ENCODE peak calls at places on chromosomes 11 and 22, in ten cellular contexts. C is stimulated activated CD8-positive, alpha-beta memory T cell treated with anti-CD3 and anti-CD28 coated beads, Interleukin-12 subunit alpha, Interleukin-12 subunit beta, amount 100 ng/mL, for 1 hour; V is SW480; K is NCI-H2081; G is left ventricle myocardium superior; J is smooth muscle cell of the brain vasculature; T is Panc1; U is caudate nucleus; W is amniotic stem cell; P is activated T-cell treated with anti-CD3 and anti-CD28 coated beads for 24 hours. M is an unnamed sample.

GRCh38 chr11:127106142-127106541 is 105.6 kb upstream of the KIRREL3 start:
- DNase-seq in C (no peak), V (peak; percentile 62), K (peak; percentile 66), G (no peak), J (no peak), T (no peak), U (no peak), W (no peak), P (no peak), M (no peak)

GRCh38 chr11:19696073-19696472 is 16.6 kb upstream of the NAV2 start:
- DNase-seq in C (no peak), V (no peak), K (no peak), G (no peak), J (no peak), T (no peak), U (no peak), W (no peak), P (no peak), M (no peak)

GRCh38 chr11:112748713-112749481 is 212.3 kb upstream of the NCAM1 start:
- DNase-seq in C (no peak), V (no peak), K (no peak), G (no peak), J (no peak), T (no peak), U (no peak), W (no peak), P (no peak), M (no peak)

GRCh38 chr11:69364901-69365300 is 70.9 kb downstream of the MYEOV start:
- DNase-seq in C (no peak), V (no peak), K (no peak), G (no peak), J (no peak), T (no peak), U (no peak), W (no peak), P (no peak), M (no peak)

GRCh38 chr11:63888170-63889086 is 28.5 kb downstream of the RCOR2 start:
- DNase-seq in C (peak; percentile 52), V (peak; percentile 90), K (peak; percentile 63), G (peak; percentile 57), J (no peak), T (no peak), U (no peak), W (no peak), P (peak; percentile 46), M (no peak)

GRCh38 chr22:36644333-36644757 is 59.2 kb downstream of the CACNG2 start:
- DNase-seq in C (no peak), V (peak; percentile 66), K (no peak), G (no peak), J (peak; percentile 81), T (peak; percentile 69), U (no peak), W (peak; percentile 75), P (peak; percentile 20), M (no peak)

GRCh38 chr11:43547411-43547718 is 133.2 kb upstream of the HSD17B12 start:
- DNase-seq in C (no peak), V (peak; percentile 19), K (no peak), G (no peak), J (no peak), T (no peak), U (peak; percentile 61), W (no peak), P (no peak), M (no peak)

GRCh38 chr11:7098235-7098832 is 9.5 kb downstream of the RBMXL2 start:
- DNase-seq in C (no peak), V (peak; percentile 64), K (peak; percentile 51), G (no peak), J (peak; percentile 20), T (peak; percentile 78), U (no peak), W (peak; percentile 14), P (no peak), M (no peak)

GRCh38 chr11:85086511-85087284 is 540.4 kb downstream of the DLG2 start:
- DNase-seq in C (no peak), V (no peak), K (peak; percentile 68), G (no peak), J (no peak), T (no peak), U (no peak), W (no peak), P (no peak), M (no peak)

GRCh38 chr22:35961480-35961902 is 67.1 kb downstream of the RBFOX2 start:
- DNase-seq in C (no peak), V (peak; percentile 27), K (peak; percentile 71), G (peak; percentile 38), J (peak; percentile 58), T (no peak), U (peak; percentile 54), W (peak; percentile 42), P (no peak), M (no peak)

GRCh38 chr11:77055913-77056312 is 10.9 kb upstream of the CAPN5 start:
- DNase-seq in C (no peak), V (no peak), K (no peak), G (no peak), J (no peak), T (no peak), U (no peak), W (no peak), P (no peak), M (no peak)

GRCh38 chr22:45246060-45246985 is 5.6 kb upstream of the KIAA0930 start:
- DNase-seq in C (no peak), V (peak; percentile 98), K (no peak), G (no peak), J (no peak), T (peak; percentile 71), U (no peak), W (peak; percentile 82), P (no peak), M (no peak)

GRCh38 chr11:121482231-121483129 is 29.7 kb upstream of the SORL1-AS1 start:
- DNase-seq in C (peak; percentile 52), V (no peak), K (no peak), G (no peak), J (no peak), T (no peak), U (no peak), W (no peak), P (no peak), M (no peak)

GRCh38 chr11:67468056-67468455 is 995 bp downstream of the TMEM134 start:
- DNase-seq in C (no peak), V (peak; percentile 52), K (peak; percentile 3), G (no peak), J (no peak), T (no peak), U (no peak), W (no peak), P (no peak), M (no peak)

GRCh38 chr11:76237914-76238313 is 31.6 kb upstream of the WNT11 start:
- DNase-seq in C (no peak), V (peak; percentile 46), K (peak; percentile 32), G (no peak), J (no peak), T (no peak), U (no peak), W (no peak), P (no peak), M (no peak)

GRCh38 chr11:69153661-69154060 is 2.1 kb upstream of the SMIM38 start:
- DNase-seq in C (no peak), V (no peak), K (no peak), G (no peak), J (no peak), T (no peak), U (no peak), W (no peak), P (no peak), M (no peak)

GRCh38 chr11:66546966-66547661 is 411 bp downstream of the ACTN3 start:
- DNase-seq in C (no peak), V (no peak), K (no peak), G (no peak), J (no peak), T (no peak), U (no peak), W (no peak), P (no peak), M (no peak)

GRCh38 chr11:66071326-66071870 is 1.3 kb downstream of the PACS1 start:
- DNase-seq in C (no peak), V (no peak), K (no peak), G (no peak), J (no peak), T (no peak), U (no peak), W (no peak), P (no peak), M (no peak)

GRCh38 chr22:25896098-25896497 is 154.1 kb downstream of the MYO18B start:
- DNase-seq in C (no peak), V (peak; percentile 26), K (no peak), G (no peak), J (no peak), T (no peak), U (no peak), W (no peak), P (no peak), M (no peak)

GRCh38 chr22:28247667-28248363 is 328.8 kb upstream of the PITPNB start:
- DNase-seq in C (no peak), V (no peak), K (peak; percentile 51), G (no peak), J (no peak), T (no peak), U (peak; percentile 9), W (no peak), P (no peak), M (no peak)

GRCh38 chr22:46681010-46681409 is 57.0 kb downstream of the CERK start:
- DNase-seq in C (no peak), V (no peak), K (no peak), G (no peak), J (no peak), T (no peak), U (no peak), W (no peak), P (no peak), M (no peak)

GRCh38 chr11:32420937-32421532 is 14.3 kb downstream of the WT1 start:
- DNase-seq in C (no peak), V (peak; percentile 88), K (no peak), G (peak; percentile 42), J (no peak), T (no peak), U (no peak), W (no peak), P (no peak), M (no peak)

GRCh38 chr11:19345519-19345847 is 104.7 kb upstream of the E2F8 start:
- DNase-seq in C (no peak), V (peak; percentile 52), K (peak; percentile 25), G (peak; percentile 51), J (no peak), T (no peak), U (peak; percentile 44), W (no peak), P (no peak), M (no peak)

GRCh38 chr11:123221074-123221473 is 26.0 kb upstream of the CLMP start:
- DNase-seq in C (no peak), V (no peak), K (no peak), G (no peak), J (no peak), T (no peak), U (no peak), W (no peak), P (no peak), M (no peak)

GRCh38 chr22:34645375-34645774 is 420.6 kb upstream of the ISX start:
- DNase-seq in C (no peak), V (no peak), K (no peak), G (no peak), J (no peak), T (no peak), U (no peak), W (no peak), P (no peak), M (no peak)

GRCh38 chr11:66848671-66849500 is 5.6 kb downstream of the RCE1 start:
- DNase-seq in C (no peak), V (no peak), K (no peak), G (no peak), J (no peak), T (no peak), U (no peak), W (no peak), P (no peak), M (no peak)

GRCh38 chr22:29555065-29555644 is 1.6 kb upstream of the THOC5 start:
- DNase-seq in C (no peak), V (no peak), K (no peak), G (no peak), J (no peak), T (no peak), U (no peak), W (no peak), P (no peak), M (peak; percentile 25)

GRCh38 chr11:114774599-114775365 is 96.5 kb downstream of the NXPE2 start:
- DNase-seq in C (no peak), V (peak; percentile 40), K (peak; percentile 74), G (peak; percentile 52), J (no peak), T (no peak), U (no peak), W (no peak), P (no peak), M (no peak)